ENCODE peak calls at places on chromosomes 6 and 20, in nine cellular contexts. F is GM23248, L is PC-3, J is fibroblast of lung, U is kidney, Z is adipocyte, P is keratinocyte, X is H9, V is mammary epithelial cell. A is an unnamed sample.

GRCh38 chr20:38125157-38126056 is 39.7 kb downstream of the TGM2 start:
- DNase-seq in Z (no peak), P (no peak), U (peak; percentile 96), J (peak; percentile 93), F (no peak), V (no peak), X (no peak), L (peak; percentile 64), A (no peak)

GRCh38 chr6:72425003-72425681 is 196.7 kb upstream of the KCNQ5 start:
- DNase-seq in P (peak; percentile 45), U (no peak), X (no peak), J (peak; percentile 88), V (peak; percentile 76), F (peak; percentile 96), L (peak; percentile 8), Z (peak; percentile 91), A (peak; percentile 62)

GRCh38 chr6:85416766-85417165 is 33.1 kb upstream of the NT5E start:
- DNase-seq in V (no peak), P (no peak), L (no peak), Z (no peak), F (peak; percentile 23), J (no peak), X (no peak), U (no peak), A (no peak)

GRCh38 chr6:43995137-43995536 is 132.1 kb downstream of the MRPL14 start:
- DNase-seq in U (no peak), F (no peak), Z (no peak), J (no peak), L (no peak), X (no peak), P (no peak), V (no peak), A (no peak)

GRCh38 chr6:90187437-90188049 is 109.1 kb downstream of the BACH2 start:
- DNase-seq in Z (no peak), X (no peak), F (no peak), L (no peak), V (no peak), U (no peak), J (no peak), P (no peak), A (peak; percentile 40)

GRCh38 chr6:134909701-134910595 is 40.0 kb downstream of the ALDH8A1 start:
- DNase-seq in J (no peak), U (no peak), F (peak; percentile 25), L (no peak), Z (no peak), X (no peak), V (peak; percentile 25), P (no peak), A (no peak)

GRCh38 chr6:10154251-10154650 is 260.6 kb downstream of the TFAP2A start:
- DNase-seq in V (no peak), Z (no peak), F (no peak), L (no peak), U (no peak), J (no peak), P (no peak), X (no peak), A (no peak)

GRCh38 chr6:119479860-119480655 is 130.5 kb upstream of the MAN1A1 start:
- DNase-seq in L (no peak), V (no peak), J (peak; percentile 85), F (peak; percentile 72), X (no peak), Z (peak; percentile 78), U (no peak), P (peak; percentile 33), A (peak; percentile 52)

GRCh38 chr6:31797607-31798006 is 2.1 kb upstream of the VARS1 start:
- DNase-seq in L (no peak), P (no peak), V (no peak), J (no peak), Z (no peak), U (no peak), F (no peak), X (no peak), A (no peak)

GRCh38 chr20:17161661-17162410 is 65.0 kb upstream of the PCSK2 start:
- DNase-seq in V (no peak), P (no peak), U (no peak), J (no peak), L (no peak), F (no peak), Z (peak; percentile 2), X (no peak), A (no peak)

GRCh38 chr6:50823130-50823920 is 4.7 kb downstream of the TFAP2B start:
- DNase-seq in F (no peak), V (no peak), U (no peak), L (no peak), J (no peak), X (peak; percentile 46), Z (no peak), P (no peak), A (no peak)

GRCh38 chr6:44176935-44177509 is 18.4 kb downstream of the CAPN11 start:
- DNase-seq in U (no peak), P (no peak), F (no peak), Z (no peak), V (no peak), X (no peak), J (no peak), L (no peak), A (no peak)

GRCh38 chr6:158910484-158911075 is 89.4 kb downstream of the RSPH3 start:
- DNase-seq in V (peak; percentile 53), F (no peak), U (no peak), Z (no peak), J (no peak), X (peak; percentile 87), P (no peak), L (peak; percentile 80), A (no peak)

GRCh38 chr6:131023834-131024504 is 39.1 kb downstream of the EPB41L2 start:
- DNase-seq in U (no peak), P (peak; percentile 44), L (peak; percentile 80), J (peak; percentile 85), Z (peak; percentile 39), V (peak; percentile 80), X (no peak), F (peak; percentile 74), A (peak; percentile 61)

GRCh38 chr6:164455835-164456234 is 853.6 kb downstream of the C6orf118 start:
- DNase-seq in V (no peak), L (no peak), P (no peak), J (no peak), F (no peak), X (peak; percentile 32), Z (no peak), U (no peak), A (no peak)

DNA sequence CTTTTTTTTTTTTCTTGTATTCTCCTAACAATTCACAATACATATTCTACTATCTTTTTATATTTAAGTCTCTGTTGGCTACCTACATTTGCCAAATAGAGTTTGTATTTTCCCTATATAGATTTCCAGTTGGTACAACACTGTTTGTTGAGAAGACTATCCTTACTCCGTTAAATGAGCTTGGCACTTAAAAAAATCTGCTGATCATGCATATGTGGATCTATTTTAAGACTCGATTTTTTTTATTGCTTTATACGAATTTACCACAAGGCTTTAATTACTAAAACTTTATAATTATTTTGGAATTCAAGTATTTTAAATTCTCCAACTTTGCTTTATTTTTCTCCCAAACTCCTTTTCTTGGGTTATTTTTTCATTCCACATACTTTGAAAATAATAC is 855.6 kb downstream of the C6orf118 start:
- DNase-seq in J (no peak), U (no peak), V (no peak), Z (no peak), X (no peak), L (no peak), P (no peak), F (no peak), A (no peak)
- H3K9me3 ChIP-seq in J (no peaks in the 10 kb centered on the region), U (no peaks in the 10 kb centered on the region), V (peaks cover 15% of the 10 kb centered on the region), Z (no peaks in the 10 kb centered on the region), X (no peaks in the 10 kb centered on the region), L (no peaks in the 10 kb centered on the region), P (no peaks in the 10 kb centered on the region), F (no peaks in the 10 kb centered on the region), A (no peaks in the 10 kb centered on the region)

GRCh38 chr20:42703744-42704143 is 486.0 kb downstream of the PTPRT start:
- DNase-seq in U (no peak), L (no peak), J (no peak), P (no peak), F (no peak), X (no peak), V (no peak), Z (no peak), A (no peak)

GRCh38 chr20:42708261-42708660 is 481.4 kb downstream of the PTPRT start:
- DNase-seq in Z (no peak), F (no peak), P (no peak), J (no peak), V (no peak), L (no peak), X (no peak), U (no peak), A (no peak)

GRCh38 chr20:42706762-42707161 is 482.9 kb downstream of the PTPRT start:
- DNase-seq in J (no peak), P (no peak), Z (no peak), F (no peak), L (no peak), U (no peak), X (no peak), V (no peak), A (no peak)

GRCh38 chr20:42701948-42702347 is 487.8 kb downstream of the PTPRT start:
- DNase-seq in X (no peak), P (no peak), Z (no peak), F (no peak), V (no peak), U (no peak), J (no peak), L (no peak), A (no peak)

GRCh38 chr20:42705550-42705949 is 484.2 kb downstream of the PTPRT start:
- DNase-seq in F (no peak), J (no peak), L (no peak), Z (no peak), X (no peak), P (no peak), U (no peak), V (no peak), A (no peak)
- H3K4me1 ChIP-seq in F (no peaks in the 10 kb centered on the region), J (no peaks in the 10 kb centered on the region), L (no peaks in the 10 kb centered on the region), Z (no peaks in the 10 kb centered on the region), X (no peaks in the 10 kb centered on the region), P (no peaks in the 10 kb centered on the region), U (no peaks in the 10 kb centered on the region), V (no peaks in the 10 kb centered on the region), A (no peaks in the 10 kb centered on the region)

GRCh38 chr6:8299034-8299433 is 136.3 kb downstream of the SLC35B3 start:
- DNase-seq in F (no peak), X (no peak), V (no peak), J (no peak), P (no peak), Z (no peak), U (no peak), L (no peak), A (no peak)
- H3K9ac ChIP-seq in F (no peak overlapping the region), X (no peak overlapping the region), V (no peak overlapping the region), J (no peak overlapping the region), P (no peak overlapping the region), Z (no peak overlapping the region), U (no peak overlapping the region), L (no peak overlapping the region), A (no peak overlapping the region)

GRCh38 chr6:100455230-100456124 is 9.2 kb downstream of the SIM1 start:
- DNase-seq in Z (no peak), L (no peak), J (no peak), V (no peak), U (peak; percentile 80), P (no peak), F (no peak), X (peak; percentile 72), A (no peak)
- H3K9me3 ChIP-seq in Z (peaks cover 2% of the 10 kb centered on the region), L (no peaks in the 10 kb centered on the region), J (no peaks in the 10 kb centered on the region), V (peaks cover 17% of the 10 kb centered on the region), U (no peaks in the 10 kb centered on the region), P (peaks cover 2% of the 10 kb centered on the region), F (no peaks in the 10 kb centered on the region), X (no peaks in the 10 kb centered on the region), A (peaks cover 8% of the 10 kb centered on the region)

GRCh38 chr20:41158082-41158625 is 20.8 kb downstream of the PLCG1 start:
- DNase-seq in X (no peak), P (no peak), J (no peak), L (no peak), U (no peak), F (no peak), Z (no peak), V (no peak), A (no peak)
- H3K4me1 ChIP-seq in X (peaks cover 2% of the 10 kb centered on the region), P (peaks cover 27% of the 10 kb centered on the region), J (no peaks in the 10 kb centered on the region), L (no peaks in the 10 kb centered on the region), U (peaks cover 12% of the 10 kb centered on the region), F (no peaks in the 10 kb centered on the region), Z (no peaks in the 10 kb centered on the region), V (peaks cover 31% of the 10 kb centered on the region), A (peaks cover 14% of the 10 kb centered on the region)